ENCODE peak calls at places on chromosomes 1 and 21, in seven cellular contexts. B is stomach, A is fibroblast of lung, H is endodermal cell, I is body of pancreas, E is A549, C is heart left ventricle. J is an unnamed sample.

GRCh38 chr1:208298593-208299233 is 54.5 kb upstream of the PLXNA2 start:
- DNase-seq in B (peak; percentile 93), A (no peak), H (no peak), I (peak; percentile 80), E (no peak), C (no peak), J (peak; percentile 63)

GRCh38 chr1:25523512-25523911 is 19.9 kb upstream of the LDLRAP1 start:
- DNase-seq in B (no peak), A (no peak), H (peak; percentile 67), I (no peak), E (no peak), C (no peak), J (no peak)

GRCh38 chr1:89302697-89303332 is 30.2 kb upstream of the GBP5 start:
- DNase-seq in B (no peak), A (no peak), H (no peak), I (no peak), E (no peak), C (no peak), J (no peak)

GRCh38 chr1:221117548-221117951 is 238.3 kb downstream of the HLX start:
- DNase-seq in B (no peak), A (peak; percentile 93), H (no peak), I (peak; percentile 84), E (peak; percentile 31), C (peak; percentile 25), J (no peak)

GRCh38 chr21:26659181-26659580 is 86.1 kb upstream of the CYYR1 start:
- DNase-seq in B (no peak), A (peak; percentile 40), H (no peak), I (no peak), E (no peak), C (no peak), J (no peak)

GRCh38 chr1:65420590-65421340 is at the start of the genes LEPR and LEPROT:
- DNase-seq in B (no peak), A (no peak), H (no peak), I (no peak), E (peak; percentile 72), C (no peak), J (no peak)

GRCh38 chr1:206949208-206949607 is 2.9 kb upstream of the PIGR start:
- DNase-seq in B (no peak), A (no peak), H (no peak), I (no peak), E (no peak), C (no peak), J (no peak)

GRCh38 chr1:19405761-19406481 is 79.4 kb downstream of the CAPZB start:
- DNase-seq in B (no peak), A (peak; percentile 42), H (no peak), I (no peak), E (no peak), C (peak; percentile 37), J (peak; percentile 33)

GRCh38 chr1:29655945-29656866 is 419.9 kb downstream of the PTPRU start:
- DNase-seq in B (no peak), A (no peak), H (peak; percentile 80), I (peak; percentile 37), E (no peak), C (no peak), J (peak; percentile 13)

GRCh38 chr1:20280399-20280798 is 10.3 kb upstream of the VWA5B1 start:
- DNase-seq in B (no peak), A (no peak), H (no peak), I (no peak), E (no peak), C (no peak), J (peak; percentile 24)

DNA sequence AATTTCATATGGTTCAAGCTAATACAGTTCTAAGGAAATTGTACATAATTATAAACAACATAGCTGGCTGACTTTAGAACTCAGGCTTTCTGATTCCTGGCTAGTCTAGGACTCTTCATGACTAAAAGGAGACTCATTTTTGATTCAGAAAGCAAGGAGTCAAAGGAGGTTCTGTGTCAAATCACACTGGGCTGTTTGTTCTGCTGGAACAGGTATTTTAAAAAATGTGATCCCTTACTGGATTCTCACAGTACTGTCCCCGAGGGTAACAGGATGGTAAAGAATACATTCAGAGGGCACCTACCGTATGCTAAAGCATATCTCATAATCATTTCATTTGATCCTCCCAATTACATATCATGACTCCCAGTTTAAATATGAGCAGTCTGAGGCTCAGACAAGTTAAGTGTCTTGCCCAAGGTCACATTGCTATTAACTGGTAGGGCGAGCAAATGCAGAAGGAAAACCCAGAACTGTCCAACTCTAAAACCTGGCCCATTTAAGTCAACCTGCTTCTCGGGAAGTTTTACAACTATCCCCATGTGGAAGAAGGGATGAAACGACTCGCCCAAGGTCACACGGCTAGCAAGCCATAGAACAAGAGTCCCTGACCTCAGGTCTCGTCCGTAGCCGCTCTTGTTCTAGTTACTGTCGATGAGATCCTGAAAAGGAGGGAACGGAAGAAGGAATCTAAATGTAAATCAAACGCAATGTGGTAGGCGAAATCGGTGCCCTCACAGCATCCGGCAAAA is 675 bp downstream of the MYSM1 start:
- DNase-seq in B (no peak), A (no peak), H (no peak), I (no peak), E (no peak), C (no peak), J (peak; percentile 27)
- H3K4me1 ChIP-seq in B (peaks cover 43% of the 10 kb centered on the region), A (no peaks in the 10 kb centered on the region), H (peaks cover 2% of the 10 kb centered on the region), I (peaks cover 24% of the 10 kb centered on the region), E (peaks cover 5% of the 10 kb centered on the region), C (peaks cover 9% of the 10 kb centered on the region), J (peaks cover 6% of the 10 kb centered on the region)

GRCh38 chr1:170765712-170766330 is 101.9 kb downstream of the PRRX1 start:
- DNase-seq in B (no peak), A (peak; percentile 74), H (no peak), I (no peak), E (no peak), C (no peak), J (no peak)
- TF ChIP-seq CTCF in B (no peak), A (peak; percentile 70), H (peak; percentile 59), I (no peak), E (peak; percentile 18), C (peak; percentile 33), J (no peak)

GRCh38 chr1:117607471-117607870 is 1.6 kb downstream of the TENT5C start:
- DNase-seq in B (peak; percentile 75), A (no peak), H (peak; percentile 68), I (peak; percentile 69), E (no peak), C (no peak), J (peak; percentile 74)
- H3K4me1 ChIP-seq in B (peaks cover 65% of the 10 kb centered on the region), A (peaks cover 8% of the 10 kb centered on the region), H (peaks cover 5% of the 10 kb centered on the region), I (peaks cover 30% of the 10 kb centered on the region), E (peaks cover 8% of the 10 kb centered on the region), C (peaks cover 18% of the 10 kb centered on the region), J (peaks cover 7% of the 10 kb centered on the region)

GRCh38 chr1:115545791-115546733 is 95.7 kb upstream of the VANGL1 start:
- DNase-seq in B (peak; percentile 40), A (peak; percentile 78), H (peak; percentile 93), I (peak; percentile 67), E (peak; percentile 70), C (no peak), J (peak; percentile 45)
- TF ChIP-seq CTCF in B (peak; percentile 39), A (peak; percentile 79), H (peak; percentile 85), I (peak; percentile 70), E (peak; percentile 59), C (peak; percentile 42), J (peak; percentile 24)

J was measured in colonic mucosa.